ENCODE peak calls at places on chromosome 18, in seven cellular contexts. S is fibroblast of lung; J is cardiac muscle cell; N is endothelial cell of umbilical vein; A is CD4-positive, alpha-beta memory T cell; V is mucosa of descending colon; P is thoracic aorta. C is an unnamed sample. For H3K4me1, the result is how much of the 10 kb centered on the place peaks cover.

GRCh38 chr18:68299906-68300305 is 415.0 kb downstream of the TMX3 start:
- DNase-seq in S (no peak), J (no peak), N (no peak), A (no peak), V (no peak), P (no peak), C (no peak)

GRCh38 chr18:22639026-22639463 is 221.3 kb upstream of the CTAGE1 start:
- DNase-seq in S (peak), J (peak), N (no peak), A (no peak), V (no peak), P (no peak), C (no peak)

GRCh38 chr18:72376256-72376655 is 167.9 kb downstream of the CBLN2 start:
- DNase-seq in S (no peak), J (no peak), N (no peak), A (no peak), V (no peak), P (no peak), C (no peak)

GRCh38 chr18:63683152-63683551 is 19.6 kb upstream of the SERPINB11 start:
- DNase-seq in S (peak), J (peak), N (no peak), A (no peak), V (no peak), P (no peak), C (no peak)

GRCh38 chr18:35478520-35479435 is 19.0 kb downstream of the INO80C start:
- DNase-seq in S (peak), J (peak), N (peak), A (no peak), V (peak), P (peak), C (peak)

GRCh38 chr18:46073474-46074331 is 1.6 kb upstream of the PSTPIP2 start:
- DNase-seq in S (peak), J (peak), N (peak), A (peak), V (no peak), P (no peak), C (peak)

GRCh38 chr18:45658756-45659155 is 43.5 kb downstream of the SLC14A2 start:
- DNase-seq in S (peak), J (no peak), N (peak), A (no peak), V (no peak), P (no peak), C (no peak)

GRCh38 chr18:79378416-79379250 is 17.1 kb upstream of the NFATC1 start:
- DNase-seq in S (peak), J (peak), N (peak), A (peak), V (peak), P (no peak), C (peak)

GRCh38 chr18:75161629-75162028 is 47.3 kb downstream of the PTGR3 start:
- DNase-seq in S (no peak), J (peak), N (peak), A (peak), V (no peak), P (no peak), C (peak)

GRCh38 chr18:27621236-27621890 is 436.3 kb upstream of the CHST9 start:
- DNase-seq in S (no peak), J (no peak), N (no peak), A (no peak), V (no peak), P (no peak), C (no peak)

GRCh38 chr18:78092901-78093300 is 843.3 kb downstream of the GALR1 start:
- DNase-seq in S (no peak), J (no peak), N (no peak), A (no peak), V (no peak), P (no peak), C (no peak)

DNA sequence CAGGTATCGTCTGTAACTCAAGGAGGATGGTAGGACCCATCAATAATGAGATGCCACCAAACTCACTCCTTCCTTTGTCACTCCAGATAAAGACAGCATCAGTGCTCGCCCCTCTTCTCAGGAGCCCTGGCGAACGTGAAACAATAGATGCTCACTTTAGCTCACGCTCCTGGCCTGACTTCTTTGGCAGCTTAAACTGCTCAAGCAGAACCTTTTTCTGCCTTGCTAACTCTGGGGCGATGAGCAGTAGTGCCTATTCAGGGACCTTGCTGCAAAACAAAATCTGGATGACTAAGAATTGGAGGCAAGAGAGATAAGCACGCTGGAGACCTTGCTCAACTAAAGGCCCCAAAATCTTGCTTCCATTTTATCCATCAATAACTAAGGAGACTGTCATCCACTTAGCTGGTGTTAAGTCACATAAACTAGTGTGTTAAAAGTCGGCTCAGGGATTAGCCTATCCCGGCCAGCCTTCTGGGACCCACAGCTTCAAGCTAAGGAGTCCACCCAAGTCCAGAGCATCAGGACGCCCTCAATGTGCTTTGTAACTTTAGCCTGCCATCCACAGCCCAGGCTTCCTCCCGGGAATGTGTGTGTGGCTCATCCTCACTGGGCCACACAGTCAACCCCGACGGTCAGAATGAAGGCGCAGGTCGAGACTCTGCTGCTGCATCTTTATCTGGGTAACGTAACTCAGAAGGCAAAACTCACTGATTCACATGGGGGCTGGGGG is 38.9 kb downstream of the ZNF516 start:
- DNase-seq in S (no peak), J (peak), N (no peak), A (no peak), V (no peak), P (no peak), C (no peak)
- H3K4me1 ChIP-seq in S (under half), J (half or more), N (under half), A (under half), V (under half), P (under half), C (under half)

GRCh38 chr18:11119550-11119949 is 29.8 kb downstream of the PIEZO2 start:
- DNase-seq in S (no peak), J (peak), N (no peak), A (no peak), V (no peak), P (no peak), C (no peak)
- H3K4me1 ChIP-seq in S (under half), J (under half), N (under half), A (under half), V (under half), P (under half), C (under half)

DNA sequence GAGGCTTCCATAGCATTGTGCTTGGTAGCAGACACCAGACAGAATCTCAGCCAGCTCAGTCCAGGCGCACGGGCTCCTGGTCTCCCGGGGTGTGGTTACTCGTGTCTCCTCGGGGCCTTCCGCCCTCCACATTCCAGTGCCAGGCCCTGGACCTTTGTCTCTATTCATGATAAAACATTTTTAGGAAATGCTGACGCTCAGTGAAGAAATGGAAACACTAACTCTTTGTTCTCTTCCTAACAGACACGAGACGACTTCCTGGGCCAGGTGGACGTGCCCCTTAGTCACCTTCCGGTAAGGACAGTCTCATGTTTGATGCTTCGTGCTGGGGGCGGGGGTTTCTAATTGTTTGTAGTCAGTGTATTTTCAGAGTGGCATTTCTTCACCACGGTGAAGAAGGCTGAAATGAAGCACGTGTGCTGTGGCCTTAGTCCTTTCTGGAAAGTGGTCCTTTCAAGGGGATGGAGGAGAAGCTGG is 271.8 kb downstream of the NEDD4L start:
- DNase-seq in S (no peak), J (peak), N (peak), A (no peak), V (peak), P (no peak), C (peak)
- H3K4me1 ChIP-seq in S (under half), J (under half), N (under half), A (under half), V (under half), P (under half), C (under half)

DNA sequence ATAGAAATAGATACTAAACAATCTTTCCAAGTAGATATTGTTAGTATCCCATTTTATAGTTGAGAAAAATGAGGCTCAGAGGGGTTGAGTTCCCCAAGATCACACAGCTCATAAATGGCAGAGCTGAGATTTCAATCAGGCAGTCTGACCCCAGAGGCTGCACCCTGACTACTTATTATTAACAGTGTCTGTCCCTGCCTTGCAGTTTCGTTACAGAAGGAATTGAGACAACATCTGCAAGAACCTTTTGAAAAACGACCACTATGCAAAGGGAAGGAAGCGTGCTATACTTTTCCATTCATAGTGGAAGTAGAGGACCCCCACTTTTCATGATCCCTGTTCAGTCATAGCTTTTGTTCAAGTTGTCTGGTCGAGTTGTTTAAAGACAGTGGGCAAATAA is 53.2 kb upstream of the SEC11C start:
- DNase-seq in S (no peak), J (no peak), N (no peak), A (no peak), V (no peak), P (no peak), C (no peak)
- H3K4me1 ChIP-seq in S (under half), J (under half), N (under half), A (under half), V (under half), P (under half), C (under half)

GRCh38 chr18:9931679-9932078 is 17.9 kb downstream of the VAPA start:
- DNase-seq in S (no peak), J (no peak), N (no peak), A (no peak), V (no peak), P (no peak), C (no peak)
- H3K4me1 ChIP-seq in S (under half), J (under half), N (under half), A (half or more), V (under half), P (under half), C (under half)

GRCh38 chr18:13278231-13278630 is 59.7 kb downstream of the LDLRAD4 start:
- DNase-seq in S (no peak), J (no peak), N (no peak), A (no peak), V (no peak), P (no peak), C (no peak)

GRCh38 chr18:13281406-13281805 is 62.8 kb downstream of the LDLRAD4 start:
- DNase-seq in S (no peak), J (no peak), N (no peak), A (no peak), V (no peak), P (no peak), C (no peak)

GRCh38 chr18:13280066-13280795 is 61.7 kb downstream of the LDLRAD4 start:
- DNase-seq in S (no peak), J (peak), N (no peak), A (no peak), V (no peak), P (no peak), C (no peak)

GRCh38 chr18:13276530-13277520 is 58.3 kb downstream of the LDLRAD4 start:
- DNase-seq in S (no peak), J (no peak), N (peak), A (peak), V (no peak), P (no peak), C (no peak)

GRCh38 chr18:13279181-13280065 is 60.9 kb downstream of the LDLRAD4 start:
- DNase-seq in S (no peak), J (no peak), N (no peak), A (peak), V (no peak), P (no peak), C (no peak)
- H3K4me1 ChIP-seq in S (under half), J (under half), N (under half), A (half or more), V (under half), P (under half), C (under half)

GRCh38 chr18:8826971-8827370 is 121.6 kb downstream of the MTCL1 start:
- DNase-seq in S (no peak), J (no peak), N (no peak), A (no peak), V (no peak), P (no peak), C (no peak)

GRCh38 chr18:8826514-8826913 is 121.2 kb downstream of the MTCL1 start:
- DNase-seq in S (no peak), J (no peak), N (no peak), A (no peak), V (no peak), P (no peak), C (no peak)

GRCh38 chr18:8830067-8831060 is 125.0 kb downstream of the MTCL1 start:
- DNase-seq in S (no peak), J (no peak), N (no peak), A (no peak), V (no peak), P (no peak), C (no peak)

GRCh38 chr18:8828798-8829197 is 123.4 kb downstream of the MTCL1 start:
- DNase-seq in S (no peak), J (no peak), N (no peak), A (no peak), V (no peak), P (no peak), C (no peak)

GRCh38 chr18:8828300-8828699 is 122.9 kb downstream of the MTCL1 start:
- DNase-seq in S (no peak), J (no peak), N (no peak), A (no peak), V (no peak), P (no peak), C (no peak)
- H3K4me1 ChIP-seq in S (under half), J (under half), N (under half), A (under half), V (under half), P (under half), C (under half)